ENCODE peak calls at places on chromosomes 5 and 9, in five cellular contexts. One of them, this sample, is unnamed.

GRCh38 chr9:132214027-132214622 is 52.3 kb downstream of the NTNG2 start:
- DNase-seq in DMS 273 treated with DMSO at 0.1 percent for 48 hours: peak; percentile 77
- DNase-seq in heart left ventricle: peak; percentile 86
- DNase-seq in NCI-H69: peak; percentile 97
- DNase-seq in GM12865: no peak
- DNase-seq in this sample: peak; percentile 76

GRCh38 chr9:129321511-129322021 is 143.5 kb upstream of the IER5L start:
- DNase-seq in DMS 273 treated with DMSO at 0.1 percent for 48 hours: no peak
- DNase-seq in heart left ventricle: peak; percentile 8
- DNase-seq in NCI-H69: no peak
- DNase-seq in GM12865: no peak
- DNase-seq in this sample: no peak

GRCh38 chr5:139395844-139396640 is 1.1 kb upstream of the PROB1 start:
- DNase-seq in DMS 273 treated with DMSO at 0.1 percent for 48 hours: no peak
- DNase-seq in heart left ventricle: no peak
- DNase-seq in NCI-H69: no peak
- DNase-seq in GM12865: peak; percentile 76
- DNase-seq in this sample: no peak

GRCh38 chr9:93976973-93977372 is 21.8 kb upstream of the BARX1 start:
- DNase-seq in DMS 273 treated with DMSO at 0.1 percent for 48 hours: no peak
- DNase-seq in heart left ventricle: no peak
- DNase-seq in NCI-H69: no peak
- DNase-seq in GM12865: no peak
- DNase-seq in this sample: no peak

GRCh38 chr9:135692410-135692809 is 6.9 kb downstream of the SOHLH1 start:
- DNase-seq in DMS 273 treated with DMSO at 0.1 percent for 48 hours: no peak
- DNase-seq in heart left ventricle: no peak
- DNase-seq in NCI-H69: no peak
- DNase-seq in GM12865: no peak
- DNase-seq in this sample: no peak

GRCh38 chr9:120452631-120453030 is 127.3 kb downstream of the CDK5RAP2 start:
- DNase-seq in DMS 273 treated with DMSO at 0.1 percent for 48 hours: no peak
- DNase-seq in heart left ventricle: no peak
- DNase-seq in NCI-H69: no peak
- DNase-seq in GM12865: no peak
- DNase-seq in this sample: no peak

GRCh38 chr9:89877051-89878002 is 272.5 kb downstream of the GADD45G start:
- DNase-seq in DMS 273 treated with DMSO at 0.1 percent for 48 hours: peak; percentile 22
- DNase-seq in heart left ventricle: no peak
- DNase-seq in NCI-H69: peak; percentile 88
- DNase-seq in GM12865: no peak
- DNase-seq in this sample: no peak

GRCh38 chr5:40587284-40587882 is 92.3 kb upstream of the PTGER4 start:
- DNase-seq in DMS 273 treated with DMSO at 0.1 percent for 48 hours: no peak
- DNase-seq in heart left ventricle: no peak
- DNase-seq in NCI-H69: no peak
- DNase-seq in GM12865: no peak
- DNase-seq in this sample: no peak

GRCh38 chr5:121919091-121919490 is 42.7 kb upstream of the SRFBP1 start:
- DNase-seq in DMS 273 treated with DMSO at 0.1 percent for 48 hours: no peak
- DNase-seq in heart left ventricle: no peak
- DNase-seq in NCI-H69: peak; percentile 49
- DNase-seq in GM12865: no peak
- DNase-seq in this sample: no peak

GRCh38 chr9:87878930-87879603 is 3.6 kb upstream of the SPATA31E1 start:
- DNase-seq in DMS 273 treated with DMSO at 0.1 percent for 48 hours: no peak
- DNase-seq in heart left ventricle: no peak
- DNase-seq in NCI-H69: no peak
- DNase-seq in GM12865: no peak
- DNase-seq in this sample: no peak

This sample was measured in right cardiac atrium.